ENCODE peak calls at places on chromosomes 16 and 17, in seven cellular contexts. U is SK-N-SH; B is CD8-positive, alpha-beta memory T cell; F is HepG2; H is cardiac muscle cell; J is esophagus squamous epithelium; A is BE2C. L is an unnamed sample.
A peak's percentile ranks its signal among the peaks of the same experiment; 100 is the strongest.

GRCh38 chr17:2058521-2059124 is 3.7 kb downstream of the HIC1 start:
- DNase-seq in U (no peak), B (peak; percentile 51), F (no peak), H (peak; percentile 93), J (no peak), A (no peak), L (no peak)

GRCh38 chr17:49494937-49495841 is at the start of gene NGFR:
- DNase-seq in U (peak; percentile 96), B (peak; percentile 48), F (no peak), H (peak; percentile 38), J (no peak), A (peak; percentile 69), L (peak; percentile 65)

GRCh38 chr16:48408688-48409087 is 23.5 kb upstream of the SIAH1 start:
- DNase-seq in U (no peak), B (no peak), F (no peak), H (peak; percentile 89), J (no peak), A (no peak), L (no peak)

GRCh38 chr17:45740553-45741330 is 43.4 kb upstream of the CRHR1 start:
- DNase-seq in U (peak; percentile 88), B (no peak), F (peak; percentile 35), H (peak; percentile 18), J (no peak), A (peak; percentile 89), L (peak; percentile 72)

GRCh38 chr17:17134952-17135340 is 71.2 kb downstream of the PLD6 start:
- DNase-seq in U (no peak), B (no peak), F (no peak), H (no peak), J (no peak), A (no peak), L (no peak)

GRCh38 chr16:67104061-67104460 is 5.7 kb upstream of the PHAF1 start:
- DNase-seq in U (peak; percentile 37), B (no peak), F (peak; percentile 68), H (peak; percentile 54), J (no peak), A (peak; percentile 44), L (peak; percentile 36)

GRCh38 chr17:32912218-32912897 is 15.6 kb upstream of the TMEM98 start:
- DNase-seq in U (no peak), B (no peak), F (peak; percentile 84), H (peak; percentile 85), J (no peak), A (no peak), L (peak; percentile 41)

GRCh38 chr16:83845263-83845662 is 37.5 kb downstream of the HSBP1 start:
- DNase-seq in U (no peak), B (no peak), F (no peak), H (no peak), J (no peak), A (no peak), L (no peak)

GRCh38 chr17:51258756-51259573 is 884 bp downstream of the MBTD1 start:
- DNase-seq in U (no peak), B (no peak), F (peak; percentile 39), H (peak; percentile 44), J (no peak), A (peak; percentile 52), L (peak; percentile 55)

GRCh38 chr16:81647527-81647926 is 131.6 kb upstream of the PLCG2 start:
- DNase-seq in U (no peak), B (no peak), F (no peak), H (no peak), J (no peak), A (no peak), L (peak; percentile 63)

GRCh38 chr16:30063278-30063892 is 2.2 kb upstream of the ALDOA start:
- DNase-seq in U (no peak), B (no peak), F (no peak), H (no peak), J (no peak), A (no peak), L (no peak)

GRCh38 chr17:3924421-3925350 is 8.4 kb upstream of the P2RX1 start:
- DNase-seq in U (peak; percentile 59), B (no peak), F (no peak), H (no peak), J (no peak), A (no peak), L (no peak)

GRCh38 chr16:49486350-49486749 is 112.7 kb downstream of the C16orf78 start:
- DNase-seq in U (no peak), B (no peak), F (no peak), H (no peak), J (no peak), A (no peak), L (no peak)

GRCh38 chr16:49483651-49484451 is 110.2 kb downstream of the C16orf78 start:
- DNase-seq in U (no peak), B (no peak), F (no peak), H (no peak), J (no peak), A (no peak), L (no peak)

GRCh38 chr16:49485663-49486062 is 112.1 kb downstream of the C16orf78 start:
- DNase-seq in U (no peak), B (no peak), F (no peak), H (peak; percentile 7), J (no peak), A (no peak), L (no peak)

GRCh38 chr16:49484454-49484853 is 110.8 kb downstream of the C16orf78 start:
- DNase-seq in U (peak; percentile 95), B (no peak), F (no peak), H (peak; percentile 39), J (no peak), A (peak; percentile 82), L (peak; percentile 34)

GRCh38 chr16:49484936-49485335 is 111.3 kb downstream of the C16orf78 start:
- DNase-seq in U (no peak), B (no peak), F (no peak), H (no peak), J (no peak), A (no peak), L (no peak)
- H3K4me3 ChIP-seq in U (no peak overlapping the region), B (no peak overlapping the region), F (no peak overlapping the region), H (no peak overlapping the region), J (no peak overlapping the region), A (peak overlapping the region; percentile 46), L (no peak overlapping the region)

DNA sequence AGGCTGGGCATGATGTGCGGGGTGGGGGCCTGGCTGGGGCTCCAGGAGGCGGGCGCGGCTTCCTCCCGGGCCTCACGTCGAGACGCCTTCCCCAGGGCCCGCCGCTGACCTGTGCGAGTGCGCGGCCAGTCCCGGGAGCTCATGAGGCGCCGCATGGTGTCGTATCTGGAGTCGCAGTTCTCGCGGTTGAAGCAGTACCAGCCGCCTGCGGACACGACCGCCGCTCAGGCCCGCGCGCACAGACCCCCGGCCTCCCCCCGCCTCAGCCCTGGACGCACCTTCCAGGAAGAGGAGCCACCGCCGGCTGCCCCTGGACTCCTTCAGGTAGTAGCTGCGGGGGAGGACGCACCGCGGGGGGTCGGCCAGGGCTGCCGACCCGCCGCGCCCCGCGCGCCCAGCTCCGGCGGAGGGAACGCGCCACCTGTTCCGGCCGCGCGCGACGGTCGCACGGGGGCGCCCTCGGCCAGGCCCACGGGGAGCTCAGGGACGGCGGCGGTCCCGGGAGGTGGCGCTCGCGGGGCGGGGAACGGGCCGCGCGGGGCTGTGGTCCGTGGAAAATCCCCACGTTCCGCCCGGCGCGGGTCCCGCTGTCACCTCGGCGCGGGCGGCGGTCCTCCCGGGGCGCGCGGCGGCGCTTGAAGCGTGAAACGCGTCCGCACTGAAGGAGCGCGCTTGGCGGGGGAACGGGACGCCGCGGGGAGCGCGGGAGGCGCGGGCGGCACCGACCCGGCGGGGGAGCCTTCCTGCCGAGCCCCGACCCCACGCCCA is 1.4 kb downstream of the NOTUM start:
- DNase-seq in U (peak; percentile 96), B (peak; percentile 84), F (peak; percentile 40), H (peak; percentile 57), J (no peak), A (peak; percentile 82), L (peak; percentile 53)
- H3K27me3 ChIP-seq in U (peaks cover 18% of the 10 kb centered on the region), B (peaks cover 13% of the 10 kb centered on the region), F (no peaks in the 10 kb centered on the region), H (peaks cover 63% of the 10 kb centered on the region), J (peaks cover 21% of the 10 kb centered on the region), A (peaks cover 22% of the 10 kb centered on the region), L (peaks cover 17% of the 10 kb centered on the region)

GRCh38 chr16:89837014-89837546 is 8.8 kb downstream of the SPIRE2 start:
- DNase-seq in U (no peak), B (no peak), F (no peak), H (no peak), J (no peak), A (no peak), L (no peak)
- H3K9me3 ChIP-seq in U (no peaks in the 10 kb centered on the region), B (no peaks in the 10 kb centered on the region), F (no peaks in the 10 kb centered on the region), H (no peaks in the 10 kb centered on the region), J (no peaks in the 10 kb centered on the region), A (no peaks in the 10 kb centered on the region), L (no peaks in the 10 kb centered on the region)

GRCh38 chr16:56409195-56409594 is 16.1 kb downstream of the AMFR start:
- DNase-seq in U (no peak), B (no peak), F (peak; percentile 61), H (peak; percentile 53), J (no peak), A (no peak), L (peak; percentile 34)
- H3K4me3 ChIP-seq in U (no peak overlapping the region), B (no peak overlapping the region), F (no peak overlapping the region), H (no peak overlapping the region), J (no peak overlapping the region), A (no peak overlapping the region), L (no peak overlapping the region)

GRCh38 chr17:7880076-7880868 is 8.3 kb upstream of the CHD3 start:
- DNase-seq in U (no peak), B (no peak), F (no peak), H (no peak), J (no peak), A (no peak), L (no peak)

GRCh38 chr17:7883781-7884386 is 4.7 kb upstream of the CHD3 start:
- DNase-seq in U (peak; percentile 55), B (peak; percentile 54), F (no peak), H (peak; percentile 42), J (no peak), A (no peak), L (no peak)

GRCh38 chr17:7882068-7882467 is 6.5 kb upstream of the CHD3 start:
- DNase-seq in U (no peak), B (no peak), F (no peak), H (no peak), J (no peak), A (no peak), L (no peak)

GRCh38 chr17:7882629-7883028 is 6.0 kb upstream of the CHD3 start:
- DNase-seq in U (no peak), B (no peak), F (no peak), H (no peak), J (no peak), A (no peak), L (no peak)

GRCh38 chr17:7881655-7882054 is 6.9 kb upstream of the CHD3 start:
- DNase-seq in U (peak; percentile 65), B (no peak), F (no peak), H (peak; percentile 35), J (no peak), A (peak; percentile 71), L (no peak)
- H3K27me3 ChIP-seq in U (no peaks in the 10 kb centered on the region), B (no peaks in the 10 kb centered on the region), F (peaks cover 1% of the 10 kb centered on the region), H (no peaks in the 10 kb centered on the region), J (no peaks in the 10 kb centered on the region), A (no peaks in the 10 kb centered on the region), L (no peaks in the 10 kb centered on the region)

DNA sequence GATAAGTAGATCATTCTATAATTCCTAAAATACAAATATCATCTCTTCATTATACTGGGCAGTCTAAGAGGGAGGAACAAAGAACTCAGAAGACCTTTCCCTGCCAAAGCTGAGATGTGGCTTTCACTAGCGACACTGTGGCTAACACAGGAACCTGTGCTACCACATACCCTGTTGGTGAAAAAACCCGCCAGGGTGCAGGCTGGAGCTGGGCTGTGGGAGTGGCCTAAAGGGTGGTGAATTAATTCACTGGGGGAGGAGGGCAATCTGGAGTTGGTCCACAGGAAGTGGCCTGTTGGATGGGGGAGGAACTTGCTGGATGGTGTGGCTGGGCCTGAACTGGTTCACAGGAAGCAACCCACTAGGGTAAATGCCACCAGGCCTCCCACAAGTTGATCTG is 7.4 kb downstream of the ZNF594 start:
- DNase-seq in U (no peak), B (no peak), F (no peak), H (no peak), J (no peak), A (no peak), L (no peak)
- H3K9me3 ChIP-seq in U (peaks cover 65% of the 10 kb centered on the region), B (peaks cover 69% of the 10 kb centered on the region), F (peaks cover 31% of the 10 kb centered on the region), H (peaks cover 13% of the 10 kb centered on the region), J (peaks cover 98% of the 10 kb centered on the region), A (peaks cover 2% of the 10 kb centered on the region), L (peaks cover 33% of the 10 kb centered on the region)

L was measured in MG63.